ENCODE peak calls at places on chromosomes 16 and 17, in seven cellular contexts. I is neuronal stem cell, G is H9, K is mesendoderm, B is mesenchymal stem cell, H is trophoblast cell, Q is H1. N is an unnamed sample.

GRCh38 chr17:44898768-44899073 is 524 bp downstream of the EFTUD2 start:
- DNase-seq in I (no peak), G (no peak), K (no peak), B (no peak), H (peak; percentile 47), Q (no peak), N (no peak)

GRCh38 chr17:81905993-81906392 is 4.0 kb downstream of the NPB start:
- DNase-seq in I (no peak), G (no peak), K (no peak), B (no peak), H (no peak), Q (no peak), N (no peak)

GRCh38 chr17:5826384-5826783 is 242.1 kb upstream of the NLRP1 start:
- DNase-seq in I (no peak), G (no peak), K (peak; percentile 57), B (peak; percentile 69), H (no peak), Q (no peak), N (peak; percentile 61)

GRCh38 chr16:79612207-79612606 is 11.7 kb upstream of the MAF start:
- DNase-seq in I (no peak), G (no peak), K (no peak), B (peak; percentile 12), H (no peak), Q (no peak), N (no peak)

GRCh38 chr16:64390102-64390501 is 731.8 kb downstream of the CDH11 start:
- DNase-seq in I (no peak), G (no peak), K (no peak), B (no peak), H (no peak), Q (no peak), N (no peak)

GRCh38 chr17:41278176-41278955 is 2.9 kb downstream of the KRTAP9-7 start:
- DNase-seq in I (no peak), G (no peak), K (no peak), B (no peak), H (peak; percentile 0), Q (no peak), N (no peak)

GRCh38 chr17:18018411-18018921 is 20.5 kb downstream of the ATPAF2 start:
- DNase-seq in I (no peak), G (no peak), K (no peak), B (no peak), H (no peak), Q (no peak), N (no peak)

GRCh38 chr17:57284984-57285646 is 28.8 kb downstream of the MSI2 start:
- DNase-seq in I (peak; percentile 45), G (no peak), K (peak; percentile 43), B (no peak), H (peak; percentile 37), Q (no peak), N (no peak)

GRCh38 chr17:35214631-35215273 is 20.6 kb upstream of the SLC35G3 start:
- DNase-seq in I (no peak), G (no peak), K (no peak), B (no peak), H (no peak), Q (no peak), N (no peak)

GRCh38 chr17:50935201-50936124 is 69.3 kb upstream of the TOB1 start:
- DNase-seq in I (no peak), G (no peak), K (no peak), B (no peak), H (peak; percentile 30), Q (no peak), N (no peak)

GRCh38 chr17:50692448-50693040 is 15.2 kb downstream of the ANKRD40 start:
- DNase-seq in I (no peak), G (no peak), K (no peak), B (no peak), H (no peak), Q (no peak), N (no peak)

GRCh38 chr17:57286372-57287105 is 30.2 kb downstream of the MSI2 start:
- DNase-seq in I (peak; percentile 77), G (no peak), K (no peak), B (no peak), H (peak; percentile 82), Q (no peak), N (no peak)

GRCh38 chr16:27728691-27729090 is 178.7 kb downstream of the KATNIP start:
- DNase-seq in I (no peak), G (no peak), K (no peak), B (no peak), H (no peak), Q (no peak), N (no peak)

GRCh38 chr16:10003486-10003885 is 178.7 kb downstream of the GRIN2A start:
- DNase-seq in I (no peak), G (no peak), K (no peak), B (no peak), H (no peak), Q (no peak), N (no peak)

GRCh38 chr17:60039096-60039495 is 39.6 kb downstream of the HEATR6 start:
- DNase-seq in I (no peak), G (no peak), K (no peak), B (no peak), H (peak; percentile 93), Q (no peak), N (no peak)

GRCh38 chr16:84360170-84360569 is 8.2 kb upstream of the ATP2C2 start:
- DNase-seq in I (no peak), G (no peak), K (no peak), B (no peak), H (no peak), Q (no peak), N (peak; percentile 25)

GRCh38 chr17:67830440-67830839 is 5.1 kb downstream of the BPTF start:
- DNase-seq in I (no peak), G (peak; percentile 50), K (peak; percentile 64), B (no peak), H (no peak), Q (no peak), N (no peak)

GRCh38 chr16:21101631-21102420 is 48.8 kb downstream of the DNAH3 start:
- DNase-seq in I (peak; percentile 9), G (peak; percentile 47), K (peak; percentile 34), B (peak; percentile 28), H (no peak), Q (no peak), N (peak; percentile 20)

GRCh38 chr17:56798916-56799315 is 34.8 kb downstream of the C17orf67 start:
- DNase-seq in I (peak; percentile 41), G (peak; percentile 83), K (peak; percentile 73), B (peak; percentile 34), H (no peak), Q (no peak), N (no peak)

GRCh38 chr17:82419471-82419995 is 1.1 kb upstream of the OGFOD3 start:
- DNase-seq in I (no peak), G (no peak), K (no peak), B (peak; percentile 48), H (no peak), Q (no peak), N (no peak)

GRCh38 chr17:56231693-56232092 is 78.4 kb downstream of the ANKFN1 start:
- DNase-seq in I (no peak), G (no peak), K (no peak), B (no peak), H (no peak), Q (no peak), N (no peak)

GRCh38 chr16:50303605-50304466 is 37.5 kb downstream of the ADCY7 start:
- DNase-seq in I (no peak), G (peak; percentile 24), K (no peak), B (peak; percentile 28), H (no peak), Q (no peak), N (peak; percentile 70)

GRCh38 chr16:66447491-66447890 is 20.4 kb downstream of the BEAN1 start:
- DNase-seq in I (no peak), G (no peak), K (no peak), B (no peak), H (no peak), Q (no peak), N (no peak)
- H3K18ac ChIP-seq in I (no peak overlapping the region), G (no peak overlapping the region), K (no peak overlapping the region), B (no peak overlapping the region), H (no peak overlapping the region), Q (no peak overlapping the region), N (no peak overlapping the region)

GRCh38 chr16:55521792-55522191 is 12.9 kb downstream of the LPCAT2 start:
- DNase-seq in I (no peak), G (no peak), K (no peak), B (no peak), H (no peak), Q (no peak), N (no peak)
- H3K18ac ChIP-seq in I (no peak overlapping the region), G (no peak overlapping the region), K (no peak overlapping the region), B (no peak overlapping the region), H (no peak overlapping the region), Q (no peak overlapping the region), N (no peak overlapping the region)

GRCh38 chr16:76378020-76378419 is 100.8 kb downstream of the CNTNAP4 start:
- DNase-seq in I (no peak), G (no peak), K (no peak), B (no peak), H (no peak), Q (no peak), N (no peak)
- H3K18ac ChIP-seq in I (no peak overlapping the region), G (no peak overlapping the region), K (no peak overlapping the region), B (no peak overlapping the region), H (no peak overlapping the region), Q (no peak overlapping the region), N (no peak overlapping the region)

DNA sequence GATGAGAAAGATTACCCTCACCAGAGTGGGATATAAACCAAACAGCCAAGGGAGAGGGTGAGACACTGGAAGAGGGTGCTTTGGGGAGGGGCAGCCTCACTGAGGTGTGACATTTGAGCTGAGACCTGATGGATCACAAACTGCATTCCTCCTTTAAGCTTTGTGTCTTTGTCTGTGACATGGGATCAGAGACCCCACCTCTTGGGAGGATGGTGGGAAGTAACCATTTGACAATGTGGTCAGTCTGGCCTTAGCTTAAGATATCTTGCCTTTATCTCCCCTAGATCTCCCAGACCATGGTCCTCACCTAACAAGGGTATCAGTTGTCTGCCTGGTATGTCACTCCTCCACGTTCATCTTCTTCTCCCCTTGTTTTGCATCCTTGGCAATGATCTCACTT is 163.4 kb downstream of the SHISA9 start:
- DNase-seq in I (no peak), G (no peak), K (peak; percentile 94), B (no peak), H (no peak), Q (no peak), N (no peak)
- H3K18ac ChIP-seq in I (no peak overlapping the region), G (no peak overlapping the region), K (no peak overlapping the region), B (no peak overlapping the region), H (no peak overlapping the region), Q (no peak overlapping the region), N (no peak overlapping the region)

DNA sequence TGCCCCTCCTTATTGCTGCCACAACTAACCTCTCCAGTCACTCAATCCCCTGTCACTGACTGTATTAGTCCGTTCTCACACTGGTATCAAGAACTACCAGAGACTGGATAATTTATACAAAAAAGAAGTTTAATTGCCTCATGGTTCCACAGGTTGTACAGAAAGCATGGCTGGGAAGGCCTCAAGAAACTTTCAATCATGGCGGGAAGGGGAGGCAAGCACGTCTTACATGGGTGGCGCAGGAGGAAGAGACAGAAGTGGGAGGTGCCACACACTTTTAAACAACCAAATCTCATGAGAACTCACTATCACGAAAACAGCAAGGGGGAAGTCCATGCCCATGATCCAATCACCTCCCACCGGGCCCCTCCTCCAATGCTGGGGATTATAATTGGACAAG is 86.0 kb upstream of the BCAR1 start:
- DNase-seq in I (no peak), G (no peak), K (no peak), B (no peak), H (no peak), Q (no peak), N (no peak)
- H3K18ac ChIP-seq in I (no peak overlapping the region), G (no peak overlapping the region), K (no peak overlapping the region), B (no peak overlapping the region), H (no peak overlapping the region), Q (no peak overlapping the region), N (no peak overlapping the region)

GRCh38 chr17:80528521-80528920 is 16.1 kb upstream of the RPTOR start:
- DNase-seq in I (no peak), G (no peak), K (no peak), B (no peak), H (no peak), Q (no peak), N (no peak)
- H3K18ac ChIP-seq in I (no peak overlapping the region), G (no peak overlapping the region), K (no peak overlapping the region), B (no peak overlapping the region), H (no peak overlapping the region), Q (no peak overlapping the region), N (no peak overlapping the region)

N was measured in IMR-90.